ENCODE peak calls at places on chromosome 17, in seven cellular contexts. One of them, this sample, is unnamed.

GRCh38 chr17:4553669-4554068 is 1.5 kb downstream of the MYBBP1A start:
- DNase-seq in HCT116: no peak
- DNase-seq in testis: no peak
- DNase-seq in heart left ventricle: peak; percentile 24
- DNase-seq in HepG2: no peak
- DNase-seq in sigmoid colon: peak; percentile 67
- DNase-seq in A549: no peak
- DNase-seq in this sample: no peak

GRCh38 chr17:2071421-2072281 is 16.7 kb downstream of the HIC1 start:
- DNase-seq in sigmoid colon: peak; percentile 87
- DNase-seq in HepG2: no peak
- DNase-seq in HCT116: no peak
- DNase-seq in heart left ventricle: peak; percentile 86
- DNase-seq in testis: no peak
- DNase-seq in A549: no peak
- DNase-seq in this sample: peak; percentile 45

GRCh38 chr17:18141210-18141803 is 32.8 kb downstream of the MYO15A start:
- DNase-seq in sigmoid colon: no peak
- DNase-seq in testis: peak; percentile 47
- DNase-seq in A549: peak; percentile 64
- DNase-seq in HepG2: peak; percentile 30
- DNase-seq in heart left ventricle: no peak
- DNase-seq in HCT116: no peak
- DNase-seq in this sample: peak; percentile 22

GRCh38 chr17:50049636-50050035 is 6.3 kb upstream of the ITGA3 start:
- DNase-seq in A549: peak; percentile 37
- DNase-seq in testis: no peak
- DNase-seq in heart left ventricle: no peak
- DNase-seq in HCT116: no peak
- DNase-seq in sigmoid colon: no peak
- DNase-seq in HepG2: no peak
- DNase-seq in this sample: no peak

GRCh38 chr17:66200685-66201092 is 8.8 kb upstream of the CEP112 start:
- DNase-seq in heart left ventricle: peak; percentile 42
- DNase-seq in sigmoid colon: no peak
- DNase-seq in HepG2: peak; percentile 87
- DNase-seq in testis: peak; percentile 63
- DNase-seq in A549: peak; percentile 89
- DNase-seq in HCT116: peak; percentile 89
- DNase-seq in this sample: peak; percentile 29

GRCh38 chr17:81523139-81524062 is 4.8 kb upstream of the FSCN2 start:
- DNase-seq in A549: no peak
- DNase-seq in heart left ventricle: peak; percentile 78
- DNase-seq in testis: peak; percentile 37
- DNase-seq in sigmoid colon: peak; percentile 83
- DNase-seq in HepG2: peak; percentile 77
- DNase-seq in HCT116: no peak
- DNase-seq in this sample: peak; percentile 93

GRCh38 chr17:44655983-44656700 is at the start of gene MEIOC:
- DNase-seq in HepG2: no peak
- DNase-seq in testis: peak; percentile 86
- DNase-seq in A549: peak; percentile 95
- DNase-seq in sigmoid colon: no peak
- DNase-seq in HCT116: no peak
- DNase-seq in heart left ventricle: no peak
- DNase-seq in this sample: no peak

GRCh38 chr17:57892146-57892819 is 42.4 kb upstream of the MRPS23 start:
- DNase-seq in HepG2: peak; percentile 84
- DNase-seq in HCT116: peak; percentile 81
- DNase-seq in A549: peak; percentile 92
- DNase-seq in testis: peak; percentile 89
- DNase-seq in heart left ventricle: peak; percentile 92
- DNase-seq in sigmoid colon: peak; percentile 95
- DNase-seq in this sample: peak; percentile 89

GRCh38 chr17:9987779-9988585 is 82.9 kb upstream of the RCVRN start:
- DNase-seq in HCT116: no peak
- DNase-seq in HepG2: peak; percentile 18
- DNase-seq in A549: peak; percentile 57
- DNase-seq in testis: peak; percentile 37
- DNase-seq in heart left ventricle: peak; percentile 58
- DNase-seq in sigmoid colon: no peak
- DNase-seq in this sample: peak; percentile 5

GRCh38 chr17:76398523-76399174 is 14.2 kb downstream of the SPHK1 start:
- DNase-seq in HCT116: no peak
- DNase-seq in A549: no peak
- DNase-seq in sigmoid colon: no peak
- DNase-seq in testis: no peak
- DNase-seq in HepG2: no peak
- DNase-seq in heart left ventricle: no peak
- DNase-seq in this sample: peak; percentile 35

GRCh38 chr17:40190197-40191021 is 13.1 kb downstream of the RAPGEFL1 start:
- DNase-seq in heart left ventricle: no peak
- DNase-seq in HepG2: peak; percentile 59
- DNase-seq in A549: peak; percentile 70
- DNase-seq in HCT116: no peak
- DNase-seq in sigmoid colon: no peak
- DNase-seq in testis: no peak
- DNase-seq in this sample: no peak
- H3K27ac ChIP-seq in heart left ventricle: no peak overlapping the region
- H3K27ac ChIP-seq in HepG2: peak overlapping the region; percentile 53
- H3K27ac ChIP-seq in A549: no peak overlapping the region
- H3K27ac ChIP-seq in HCT116: no peak overlapping the region
- H3K27ac ChIP-seq in sigmoid colon: peak overlapping the region; percentile 82
- H3K27ac ChIP-seq in testis: no peak overlapping the region
- H3K27ac ChIP-seq in this sample: no peak overlapping the region

DNA sequence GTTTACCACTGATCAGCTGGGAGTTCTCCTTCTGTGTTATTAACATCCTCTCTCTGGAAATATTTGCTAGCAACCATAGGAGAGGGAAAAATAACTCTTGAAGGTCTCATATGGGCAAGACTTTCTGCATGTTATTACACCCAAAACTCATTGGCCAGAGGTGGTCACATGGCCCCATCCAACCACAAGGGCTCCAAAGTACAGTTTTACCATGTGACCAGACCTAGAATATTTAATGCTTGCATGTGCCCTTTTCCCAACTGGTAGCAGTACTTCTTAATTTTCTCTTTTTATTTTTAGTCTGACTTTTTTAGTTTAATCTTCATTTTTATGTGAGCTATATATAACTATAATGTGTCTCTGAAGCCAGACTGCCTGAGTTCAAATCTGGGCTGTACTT is 141.0 kb upstream of the NOG start:
- DNase-seq in sigmoid colon: no peak
- DNase-seq in HepG2: no peak
- DNase-seq in A549: no peak
- DNase-seq in testis: no peak
- DNase-seq in heart left ventricle: no peak
- DNase-seq in HCT116: no peak
- DNase-seq in this sample: no peak
- TF ChIP-seq POLR2A in sigmoid colon: no peak
- TF ChIP-seq POLR2A in HepG2: no peak
- TF ChIP-seq POLR2A in A549: no peak
- TF ChIP-seq POLR2A in testis: no peak
- TF ChIP-seq POLR2A in heart left ventricle: no peak
- TF ChIP-seq POLR2A in HCT116: no peak
- TF ChIP-seq POLR2A in this sample: no peak

DNA sequence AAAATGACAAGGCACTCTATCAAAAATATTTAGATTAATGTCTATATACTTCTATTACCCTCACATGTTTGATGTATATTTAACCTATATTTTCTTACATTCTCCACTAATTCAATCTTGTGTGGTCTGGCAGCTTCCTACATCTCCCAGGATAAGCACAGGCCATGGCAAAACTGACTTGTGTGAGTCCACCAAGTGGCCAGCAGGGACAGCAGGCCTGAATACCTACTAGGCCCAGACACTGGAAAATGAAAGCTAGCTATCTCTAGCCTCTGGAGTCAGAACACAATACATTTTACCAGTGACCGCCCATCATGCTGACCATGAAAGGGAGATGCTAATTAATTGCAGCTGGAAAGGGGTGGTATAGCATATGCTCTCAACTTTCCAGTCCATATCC is 132.3 kb downstream of the PCTP start:
- DNase-seq in HepG2: peak; percentile 9
- DNase-seq in heart left ventricle: no peak
- DNase-seq in testis: no peak
- DNase-seq in HCT116: no peak
- DNase-seq in sigmoid colon: no peak
- DNase-seq in A549: peak; percentile 10
- DNase-seq in this sample: no peak
- TF ChIP-seq CTCF in HepG2: no peak
- TF ChIP-seq CTCF in heart left ventricle: no peak
- TF ChIP-seq CTCF in testis: no peak
- TF ChIP-seq CTCF in HCT116: no peak
- TF ChIP-seq CTCF in sigmoid colon: no peak
- TF ChIP-seq CTCF in A549: no peak
- TF ChIP-seq CTCF in this sample: no peak

DNA sequence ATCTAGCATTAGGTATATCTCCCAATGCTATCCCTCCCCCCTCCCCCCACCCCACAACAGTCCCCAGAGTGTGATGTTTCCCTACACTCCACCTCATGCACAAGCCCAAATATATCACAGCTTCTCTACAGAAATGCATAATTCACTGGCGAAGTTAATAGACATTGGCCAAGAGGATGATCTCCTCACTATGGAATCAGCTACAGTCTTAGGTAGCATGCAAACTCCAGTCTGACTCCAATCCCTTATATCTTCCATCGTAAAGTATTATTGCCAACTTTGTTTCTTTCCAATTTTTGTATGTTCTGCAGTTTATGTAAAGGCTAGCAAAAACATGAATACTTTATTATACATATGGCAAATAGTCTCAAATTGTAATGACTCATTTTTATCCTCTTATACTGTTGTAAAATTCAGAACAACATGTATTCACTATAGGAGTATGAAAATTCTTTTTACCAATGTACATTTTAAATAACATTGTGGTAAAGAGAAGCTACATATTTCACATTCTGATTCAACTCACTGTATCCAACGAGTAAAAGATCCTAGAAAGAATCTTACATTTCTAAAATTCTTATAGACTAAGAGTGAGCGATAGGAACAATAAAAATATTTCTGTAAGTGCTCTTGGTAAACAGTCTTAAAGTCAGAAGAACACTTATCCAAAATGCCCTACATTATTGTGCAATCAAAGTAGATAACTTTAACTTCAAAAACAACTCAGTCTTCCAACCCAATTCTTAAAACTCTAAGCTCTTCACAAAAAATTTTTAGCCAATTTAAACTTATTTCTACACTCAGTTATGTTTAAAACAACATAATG is 833 bp downstream of the ABCA8 start:
- DNase-seq in testis: no peak
- DNase-seq in A549: no peak
- DNase-seq in HCT116: no peak
- DNase-seq in heart left ventricle: no peak
- DNase-seq in HepG2: no peak
- DNase-seq in sigmoid colon: no peak
- DNase-seq in this sample: no peak
- H3K27ac ChIP-seq in testis: peak overlapping the region; percentile 73
- H3K27ac ChIP-seq in A549: no peak overlapping the region
- H3K27ac ChIP-seq in HCT116: no peak overlapping the region
- H3K27ac ChIP-seq in heart left ventricle: peak overlapping the region; percentile 78
- H3K27ac ChIP-seq in HepG2: no peak overlapping the region
- H3K27ac ChIP-seq in sigmoid colon: peak overlapping the region; percentile 7
- H3K27ac ChIP-seq in this sample: peak overlapping the region; percentile 25

DNA sequence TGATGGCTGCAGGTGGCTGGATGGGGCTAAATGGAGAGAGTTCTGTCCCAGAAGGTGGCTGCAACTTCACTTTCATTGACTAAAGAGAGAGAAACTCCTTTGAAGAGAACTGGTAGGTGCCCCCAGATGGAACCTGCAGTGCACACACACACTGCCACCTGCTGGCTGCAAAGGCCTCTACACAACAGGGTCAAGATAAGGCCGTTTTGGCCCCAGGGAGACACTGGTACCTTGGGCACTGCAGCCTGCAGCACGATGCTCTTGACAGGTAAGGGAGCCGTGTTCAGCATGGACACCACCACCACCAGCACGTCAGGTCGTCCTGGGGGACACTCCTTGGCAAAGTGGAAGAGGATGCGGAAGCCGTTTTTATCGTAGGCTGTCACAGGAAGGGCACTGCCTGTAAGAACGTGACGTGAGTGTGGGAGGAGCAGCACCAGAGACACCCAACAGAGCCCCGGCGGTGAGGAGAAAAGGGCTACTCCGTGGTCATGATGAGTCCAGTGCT is 22.7 kb downstream of the GGA3 start:
- DNase-seq in A549: peak; percentile 89
- DNase-seq in sigmoid colon: no peak
- DNase-seq in testis: peak; percentile 68
- DNase-seq in HCT116: peak; percentile 59
- DNase-seq in HepG2: peak; percentile 74
- DNase-seq in heart left ventricle: peak; percentile 60
- DNase-seq in this sample: peak; percentile 51
- TF ChIP-seq POLR2A in A549: no peak
- TF ChIP-seq POLR2A in sigmoid colon: no peak
- TF ChIP-seq POLR2A in testis: no peak
- TF ChIP-seq POLR2A in HCT116: no peak
- TF ChIP-seq POLR2A in HepG2: no peak
- TF ChIP-seq POLR2A in heart left ventricle: no peak
- TF ChIP-seq POLR2A in this sample: no peak

GRCh38 chr17:28634211-28634865 is 10.6 kb downstream of the BLTP2 start:
- DNase-seq in HCT116: no peak
- DNase-seq in A549: no peak
- DNase-seq in heart left ventricle: no peak
- DNase-seq in testis: no peak
- DNase-seq in HepG2: no peak
- DNase-seq in sigmoid colon: no peak
- DNase-seq in this sample: no peak
- TF ChIP-seq CTCF in HCT116: no peak
- TF ChIP-seq CTCF in A549: no peak
- TF ChIP-seq CTCF in heart left ventricle: no peak
- TF ChIP-seq CTCF in testis: no peak
- TF ChIP-seq CTCF in HepG2: no peak
- TF ChIP-seq CTCF in sigmoid colon: no peak
- TF ChIP-seq CTCF in this sample: no peak

GRCh38 chr17:41530062-41531048 is 2.2 kb upstream of the KRT19 start:
- DNase-seq in sigmoid colon: no peak
- DNase-seq in A549: peak; percentile 85
- DNase-seq in HepG2: peak; percentile 85
- DNase-seq in testis: no peak
- DNase-seq in heart left ventricle: peak; percentile 16
- DNase-seq in HCT116: peak; percentile 86
- DNase-seq in this sample: peak; percentile 26

GRCh38 chr17:41524261-41524660 is 3.8 kb downstream of the KRT19 start:
- DNase-seq in A549: no peak
- DNase-seq in HepG2: no peak
- DNase-seq in testis: no peak
- DNase-seq in sigmoid colon: no peak
- DNase-seq in heart left ventricle: peak; percentile 3
- DNase-seq in HCT116: no peak
- DNase-seq in this sample: no peak

GRCh38 chr17:41529491-41529915 is 1.4 kb upstream of the KRT19 start:
- DNase-seq in HCT116: no peak
- DNase-seq in heart left ventricle: peak; percentile 14
- DNase-seq in A549: no peak
- DNase-seq in sigmoid colon: no peak
- DNase-seq in HepG2: no peak
- DNase-seq in testis: no peak
- DNase-seq in this sample: no peak

GRCh38 chr17:41528959-41529353 is 848 bp upstream of the KRT19 start:
- DNase-seq in HCT116: no peak
- DNase-seq in sigmoid colon: no peak
- DNase-seq in A549: no peak
- DNase-seq in testis: no peak
- DNase-seq in HepG2: no peak
- DNase-seq in heart left ventricle: peak; percentile 10
- DNase-seq in this sample: peak; percentile 21

GRCh38 chr17:41527076-41528023 is 758 bp downstream of the KRT19 start:
- DNase-seq in sigmoid colon: no peak
- DNase-seq in HCT116: no peak
- DNase-seq in A549: no peak
- DNase-seq in HepG2: no peak
- DNase-seq in heart left ventricle: peak; percentile 17
- DNase-seq in testis: no peak
- DNase-seq in this sample: peak; percentile 34
- H3K27ac ChIP-seq in sigmoid colon: no peak overlapping the region
- H3K27ac ChIP-seq in HCT116: peak overlapping the region; percentile 99
- H3K27ac ChIP-seq in A549: peak overlapping the region; percentile 83
- H3K27ac ChIP-seq in HepG2: peak overlapping the region; percentile 5
- H3K27ac ChIP-seq in heart left ventricle: no peak overlapping the region
- H3K27ac ChIP-seq in testis: no peak overlapping the region
- H3K27ac ChIP-seq in this sample: peak overlapping the region; percentile 11

This sample was measured in thyroid gland.